ENCODE peak calls at places on chromosomes 11 and 22, in seven cellular contexts. One of them, this sample, is unnamed.

GRCh38 chr11:108559340-108559739 is 34.2 kb downstream of the EXPH5 start:
- DNase-seq in type B pancreatic cell: no peak
- DNase-seq in ovary: no peak
- DNase-seq in testis: no peak
- DNase-seq in RWPE1: no peak
- DNase-seq in left ventricle myocardium inferior: no peak
- DNase-seq in CD4-positive, alpha-beta T cell: no peak
- DNase-seq in this sample: no peak

GRCh38 chr11:67504023-67504949 is 877 bp downstream of the PITPNM1 start:
- DNase-seq in type B pancreatic cell: no peak
- DNase-seq in CD4-positive, alpha-beta T cell: no peak
- DNase-seq in RWPE1: no peak
- DNase-seq in ovary: no peak
- DNase-seq in left ventricle myocardium inferior: no peak
- DNase-seq in testis: no peak
- DNase-seq in this sample: peak

GRCh38 chr11:117378966-117379865 is 51.6 kb downstream of the CEP164 start:
- DNase-seq in RWPE1: no peak
- DNase-seq in ovary: no peak
- DNase-seq in testis: no peak
- DNase-seq in type B pancreatic cell: no peak
- DNase-seq in left ventricle myocardium inferior: peak
- DNase-seq in CD4-positive, alpha-beta T cell: no peak
- DNase-seq in this sample: no peak

GRCh38 chr11:12787847-12788246 is 113.6 kb downstream of the TEAD1 start:
- DNase-seq in type B pancreatic cell: no peak
- DNase-seq in left ventricle myocardium inferior: no peak
- DNase-seq in CD4-positive, alpha-beta T cell: no peak
- DNase-seq in ovary: no peak
- DNase-seq in testis: no peak
- DNase-seq in RWPE1: no peak
- DNase-seq in this sample: no peak

GRCh38 chr22:44172370-44173108 is 8.2 kb upstream of the PARVG start:
- DNase-seq in testis: peak
- DNase-seq in ovary: no peak
- DNase-seq in RWPE1: no peak
- DNase-seq in CD4-positive, alpha-beta T cell: no peak
- DNase-seq in type B pancreatic cell: no peak
- DNase-seq in left ventricle myocardium inferior: peak
- DNase-seq in this sample: no peak

GRCh38 chr11:62921201-62921572 is at the start of gene CHRM1:
- DNase-seq in testis: no peak
- DNase-seq in type B pancreatic cell: no peak
- DNase-seq in CD4-positive, alpha-beta T cell: no peak
- DNase-seq in left ventricle myocardium inferior: no peak
- DNase-seq in RWPE1: no peak
- DNase-seq in ovary: no peak
- DNase-seq in this sample: no peak

GRCh38 chr11:48116843-48117242 is 99.8 kb upstream of the OR4B1 start:
- DNase-seq in CD4-positive, alpha-beta T cell: no peak
- DNase-seq in ovary: no peak
- DNase-seq in RWPE1: no peak
- DNase-seq in testis: no peak
- DNase-seq in left ventricle myocardium inferior: no peak
- DNase-seq in type B pancreatic cell: no peak
- DNase-seq in this sample: no peak

GRCh38 chr11:117701781-117702180 is 95.2 kb downstream of the DSCAML1 start:
- DNase-seq in testis: no peak
- DNase-seq in ovary: no peak
- DNase-seq in type B pancreatic cell: no peak
- DNase-seq in CD4-positive, alpha-beta T cell: no peak
- DNase-seq in left ventricle myocardium inferior: no peak
- DNase-seq in RWPE1: no peak
- DNase-seq in this sample: no peak

GRCh38 chr11:8258289-8258688 is 5.4 kb downstream of the LMO1 start:
- DNase-seq in CD4-positive, alpha-beta T cell: no peak
- DNase-seq in left ventricle myocardium inferior: no peak
- DNase-seq in type B pancreatic cell: peak
- DNase-seq in ovary: no peak
- DNase-seq in RWPE1: no peak
- DNase-seq in testis: no peak
- DNase-seq in this sample: no peak

GRCh38 chr11:62025429-62026105 is 58.1 kb upstream of the FTH1 start:
- DNase-seq in ovary: peak
- DNase-seq in left ventricle myocardium inferior: peak
- DNase-seq in RWPE1: peak
- DNase-seq in testis: peak
- DNase-seq in type B pancreatic cell: no peak
- DNase-seq in CD4-positive, alpha-beta T cell: peak
- DNase-seq in this sample: no peak

GRCh38 chr11:118434553-118435232 is 1.6 kb upstream of the KMT2A start:
- DNase-seq in testis: peak
- DNase-seq in type B pancreatic cell: peak
- DNase-seq in left ventricle myocardium inferior: peak
- DNase-seq in ovary: peak
- DNase-seq in RWPE1: peak
- DNase-seq in CD4-positive, alpha-beta T cell: peak
- DNase-seq in this sample: peak

GRCh38 chr22:28054622-28054871 is 135.5 kb upstream of the PITPNB start:
- DNase-seq in testis: no peak
- DNase-seq in CD4-positive, alpha-beta T cell: no peak
- DNase-seq in type B pancreatic cell: no peak
- DNase-seq in ovary: no peak
- DNase-seq in RWPE1: no peak
- DNase-seq in left ventricle myocardium inferior: no peak
- DNase-seq in this sample: no peak

GRCh38 chr11:36360318-36360717 is 64.2 kb downstream of the PRR5L start:
- DNase-seq in RWPE1: no peak
- DNase-seq in CD4-positive, alpha-beta T cell: no peak
- DNase-seq in left ventricle myocardium inferior: no peak
- DNase-seq in ovary: no peak
- DNase-seq in type B pancreatic cell: no peak
- DNase-seq in testis: no peak
- DNase-seq in this sample: no peak

GRCh38 chr11:59938718-59939117 is 486 bp downstream of the OOSP1 start:
- DNase-seq in left ventricle myocardium inferior: no peak
- DNase-seq in ovary: no peak
- DNase-seq in testis: no peak
- DNase-seq in type B pancreatic cell: no peak
- DNase-seq in CD4-positive, alpha-beta T cell: no peak
- DNase-seq in RWPE1: no peak
- DNase-seq in this sample: no peak

GRCh38 chr11:11211888-11212287 is 141.2 kb downstream of the CSNK2A3 start:
- DNase-seq in ovary: no peak
- DNase-seq in CD4-positive, alpha-beta T cell: no peak
- DNase-seq in left ventricle myocardium inferior: no peak
- DNase-seq in type B pancreatic cell: no peak
- DNase-seq in RWPE1: peak
- DNase-seq in testis: no peak
- DNase-seq in this sample: no peak

GRCh38 chr11:68609761-68610160 is 74.6 kb upstream of the GAL start:
- DNase-seq in RWPE1: no peak
- DNase-seq in ovary: no peak
- DNase-seq in left ventricle myocardium inferior: no peak
- DNase-seq in testis: no peak
- DNase-seq in CD4-positive, alpha-beta T cell: no peak
- DNase-seq in type B pancreatic cell: no peak
- DNase-seq in this sample: no peak

GRCh38 chr11:128892866-128893565 is 1.9 kb downstream of the KCNJ5 start:
- DNase-seq in ovary: no peak
- DNase-seq in testis: no peak
- DNase-seq in RWPE1: no peak
- DNase-seq in left ventricle myocardium inferior: no peak
- DNase-seq in CD4-positive, alpha-beta T cell: no peak
- DNase-seq in type B pancreatic cell: no peak
- DNase-seq in this sample: no peak

GRCh38 chr11:134207538-134208239 is 16.1 kb downstream of the NCAPD3 start:
- DNase-seq in ovary: no peak
- DNase-seq in RWPE1: no peak
- DNase-seq in left ventricle myocardium inferior: peak
- DNase-seq in CD4-positive, alpha-beta T cell: peak
- DNase-seq in testis: peak
- DNase-seq in type B pancreatic cell: no peak
- DNase-seq in this sample: peak

GRCh38 chr11:44139565-44140313 is 44.3 kb downstream of the EXT2 start:
- DNase-seq in left ventricle myocardium inferior: no peak
- DNase-seq in type B pancreatic cell: no peak
- DNase-seq in testis: no peak
- DNase-seq in ovary: no peak
- DNase-seq in RWPE1: no peak
- DNase-seq in CD4-positive, alpha-beta T cell: no peak
- DNase-seq in this sample: no peak

GRCh38 chr22:25680949-25681348 is 61.0 kb upstream of the MYO18B start:
- DNase-seq in ovary: no peak
- DNase-seq in CD4-positive, alpha-beta T cell: no peak
- DNase-seq in testis: no peak
- DNase-seq in left ventricle myocardium inferior: no peak
- DNase-seq in RWPE1: no peak
- DNase-seq in type B pancreatic cell: no peak
- DNase-seq in this sample: no peak

GRCh38 chr11:93895106-93895862 is 44.9 kb upstream of the VSTM5 start:
- DNase-seq in testis: peak
- DNase-seq in ovary: no peak
- DNase-seq in RWPE1: peak
- DNase-seq in left ventricle myocardium inferior: no peak
- DNase-seq in type B pancreatic cell: no peak
- DNase-seq in CD4-positive, alpha-beta T cell: no peak
- DNase-seq in this sample: no peak

GRCh38 chr11:34111722-34112270 is 6.4 kb downstream of the NAT10 start:
- DNase-seq in CD4-positive, alpha-beta T cell: no peak
- DNase-seq in type B pancreatic cell: no peak
- DNase-seq in left ventricle myocardium inferior: no peak
- DNase-seq in RWPE1: no peak
- DNase-seq in testis: no peak
- DNase-seq in ovary: no peak
- DNase-seq in this sample: no peak

GRCh38 chr22:36331912-36332622 is 55.7 kb downstream of the MYH9 start:
- DNase-seq in type B pancreatic cell: no peak
- DNase-seq in RWPE1: no peak
- DNase-seq in ovary: peak
- DNase-seq in left ventricle myocardium inferior: peak
- DNase-seq in testis: peak
- DNase-seq in CD4-positive, alpha-beta T cell: peak
- DNase-seq in this sample: no peak

GRCh38 chr11:124920870-124921609 is 2.0 kb downstream of the HEPN1 start:
- DNase-seq in type B pancreatic cell: peak
- DNase-seq in ovary: peak
- DNase-seq in testis: peak
- DNase-seq in RWPE1: peak
- DNase-seq in CD4-positive, alpha-beta T cell: peak
- DNase-seq in left ventricle myocardium inferior: peak
- DNase-seq in this sample: peak

GRCh38 chr22:18028817-18029527 is 4.6 kb upstream of the MICAL3 start:
- DNase-seq in testis: no peak
- DNase-seq in left ventricle myocardium inferior: no peak
- DNase-seq in ovary: no peak
- DNase-seq in type B pancreatic cell: no peak
- DNase-seq in CD4-positive, alpha-beta T cell: no peak
- DNase-seq in RWPE1: no peak
- DNase-seq in this sample: no peak

GRCh38 chr11:67302571-67303131 is 679 bp upstream of the SSH3 start:
- DNase-seq in ovary: peak
- DNase-seq in testis: no peak
- DNase-seq in CD4-positive, alpha-beta T cell: no peak
- DNase-seq in type B pancreatic cell: no peak
- DNase-seq in RWPE1: no peak
- DNase-seq in left ventricle myocardium inferior: no peak
- DNase-seq in this sample: no peak

GRCh38 chr22:19671316-19671715 is 43.0 kb upstream of the SEPTIN5 start:
- DNase-seq in CD4-positive, alpha-beta T cell: no peak
- DNase-seq in ovary: no peak
- DNase-seq in type B pancreatic cell: no peak
- DNase-seq in left ventricle myocardium inferior: no peak
- DNase-seq in testis: no peak
- DNase-seq in RWPE1: no peak
- DNase-seq in this sample: no peak

GRCh38 chr22:43289976-43290663 is 53.1 kb downstream of the SCUBE1 start:
- DNase-seq in left ventricle myocardium inferior: peak
- DNase-seq in testis: peak
- DNase-seq in type B pancreatic cell: no peak
- DNase-seq in ovary: peak
- DNase-seq in CD4-positive, alpha-beta T cell: no peak
- DNase-seq in RWPE1: no peak
- DNase-seq in this sample: no peak

GRCh38 chr11:10385696-10386095 is 69.4 kb upstream of the AMPD3 start:
- DNase-seq in ovary: peak
- DNase-seq in testis: peak
- DNase-seq in left ventricle myocardium inferior: peak
- DNase-seq in RWPE1: no peak
- DNase-seq in CD4-positive, alpha-beta T cell: no peak
- DNase-seq in type B pancreatic cell: peak
- DNase-seq in this sample: no peak

GRCh38 chr22:41256254-41256897 is 15.6 kb upstream of the CHADL start:
- DNase-seq in testis: no peak
- DNase-seq in CD4-positive, alpha-beta T cell: no peak
- DNase-seq in ovary: no peak
- DNase-seq in left ventricle myocardium inferior: no peak
- DNase-seq in RWPE1: peak
- DNase-seq in type B pancreatic cell: no peak
- DNase-seq in this sample: no peak
- TF ChIP-seq CTCF in testis: no peak
- TF ChIP-seq CTCF in CD4-positive, alpha-beta T cell: no peak
- TF ChIP-seq CTCF in ovary: no peak
- TF ChIP-seq CTCF in left ventricle myocardium inferior: no peak
- TF ChIP-seq CTCF in RWPE1: no peak
- TF ChIP-seq CTCF in type B pancreatic cell: no peak
- TF ChIP-seq CTCF in this sample: no peak

DNA sequence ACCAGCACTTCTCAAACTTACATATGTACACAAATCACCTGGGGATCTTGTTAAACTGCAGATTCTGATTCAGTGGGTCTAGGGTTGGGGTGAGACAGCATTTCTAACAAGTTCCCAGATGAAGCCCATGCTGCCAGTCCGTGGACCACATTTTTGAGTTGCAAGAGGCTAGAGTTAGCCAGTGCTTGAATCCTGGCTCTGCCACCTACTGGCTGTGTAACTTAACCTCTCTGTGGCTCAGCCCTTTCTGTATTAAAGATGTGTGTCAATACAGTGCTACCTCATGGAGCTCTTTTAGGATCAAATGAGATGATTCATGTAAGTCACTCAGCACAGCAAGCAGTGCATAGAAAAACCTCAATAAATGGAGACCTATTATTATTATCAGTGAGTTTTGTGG is 90.2 kb upstream of the ISX start:
- DNase-seq in CD4-positive, alpha-beta T cell: no peak
- DNase-seq in type B pancreatic cell: no peak
- DNase-seq in left ventricle myocardium inferior: no peak
- DNase-seq in testis: no peak
- DNase-seq in RWPE1: no peak
- DNase-seq in ovary: no peak
- DNase-seq in this sample: no peak
- TF ChIP-seq CTCF in CD4-positive, alpha-beta T cell: no peak
- TF ChIP-seq CTCF in type B pancreatic cell: peak
- TF ChIP-seq CTCF in left ventricle myocardium inferior: no peak
- TF ChIP-seq CTCF in testis: no peak
- TF ChIP-seq CTCF in RWPE1: no peak
- TF ChIP-seq CTCF in ovary: no peak
- TF ChIP-seq CTCF in this sample: peak

GRCh38 chr11:120239713-120240640 is at the start of gene POU2F3:
- DNase-seq in left ventricle myocardium inferior: no peak
- DNase-seq in ovary: no peak
- DNase-seq in RWPE1: no peak
- DNase-seq in CD4-positive, alpha-beta T cell: no peak
- DNase-seq in type B pancreatic cell: no peak
- DNase-seq in testis: no peak
- DNase-seq in this sample: no peak
- TF ChIP-seq CTCF in left ventricle myocardium inferior: no peak
- TF ChIP-seq CTCF in ovary: no peak
- TF ChIP-seq CTCF in RWPE1: no peak
- TF ChIP-seq CTCF in CD4-positive, alpha-beta T cell: no peak
- TF ChIP-seq CTCF in type B pancreatic cell: peak
- TF ChIP-seq CTCF in testis: no peak
- TF ChIP-seq CTCF in this sample: peak

GRCh38 chr11:81658722-81659121 is 1074.9 kb downstream of the FAM181B start:
- DNase-seq in RWPE1: peak
- DNase-seq in CD4-positive, alpha-beta T cell: no peak
- DNase-seq in left ventricle myocardium inferior: no peak
- DNase-seq in testis: no peak
- DNase-seq in type B pancreatic cell: no peak
- DNase-seq in ovary: no peak
- DNase-seq in this sample: no peak
- TF ChIP-seq CTCF in RWPE1: peak
- TF ChIP-seq CTCF in CD4-positive, alpha-beta T cell: no peak
- TF ChIP-seq CTCF in left ventricle myocardium inferior: no peak
- TF ChIP-seq CTCF in testis: peak
- TF ChIP-seq CTCF in type B pancreatic cell: peak
- TF ChIP-seq CTCF in ovary: no peak
- TF ChIP-seq CTCF in this sample: peak

This sample was measured in progenitor cell of endocrine pancreas.